ENCODE peak calls at places on chromosomes 12 and 14, in nine cellular contexts. T is bronchial epithelial cell; W is NCI-H748 treated with DMSO at 0.1 percent for 48 hours; S is heart left ventricle; G is non-pigmented ciliary epithelial cell; L is activated CD4-positive, CD25-positive, alpha-beta regulatory T cell; A is activated gamma-delta T cell treated with anti-CD3 and anti-CD28 coated beads, Interleukin-2, amount 50 U/mL, for 16 hours; H is Panc1; F is ELR. N is an unnamed sample.

GRCh38 chr12:108080363-108080762 is 48.7 kb upstream of the WSCD2 start:
- DNase-seq in T (no peak), W (no peak), S (no peak), G (no peak), L (no peak), A (no peak), H (no peak), F (no peak), N (no peak)

GRCh38 chr14:59964251-59965007 is 44.5 kb downstream of the LRRC9 start:
- DNase-seq in T (peak; percentile 20), W (no peak), S (no peak), G (no peak), L (no peak), A (no peak), H (no peak), F (peak; percentile 44), N (no peak)

GRCh38 chr12:79685068-79685467 is 5.7 kb downstream of the PAWR start:
- DNase-seq in T (peak; percentile 97), W (no peak), S (no peak), G (peak; percentile 40), L (no peak), A (no peak), H (no peak), F (peak; percentile 83), N (no peak)

GRCh38 chr14:53365516-53366130 is 212.5 kb upstream of the DDHD1 start:
- DNase-seq in T (no peak), W (no peak), S (no peak), G (peak; percentile 49), L (no peak), A (no peak), H (no peak), F (no peak), N (no peak)

GRCh38 chr12:32367381-32367780 is 32.0 kb upstream of the FGD4 start:
- DNase-seq in T (no peak), W (no peak), S (no peak), G (no peak), L (no peak), A (no peak), H (no peak), F (no peak), N (no peak)

GRCh38 chr12:107320031-107320928 is 226.9 kb upstream of the CRY1 start:
- DNase-seq in T (peak; percentile 85), W (peak; percentile 69), S (peak; percentile 18), G (no peak), L (peak; percentile 42), A (peak; percentile 43), H (no peak), F (peak; percentile 82), N (no peak)

GRCh38 chr12:96040305-96041133 is 5.1 kb upstream of the LTA4H start:
- DNase-seq in T (no peak), W (no peak), S (no peak), G (no peak), L (no peak), A (no peak), H (no peak), F (no peak), N (no peak)

GRCh38 chr12:93130371-93131049 is 201.4 kb upstream of the EEA1 start:
- DNase-seq in T (no peak), W (no peak), S (no peak), G (no peak), L (no peak), A (no peak), H (no peak), F (no peak), N (no peak)

GRCh38 chr12:109723311-109723791 is 9.7 kb downstream of the FAM222A start:
- DNase-seq in T (no peak), W (no peak), S (peak; percentile 85), G (no peak), L (no peak), A (no peak), H (no peak), F (no peak), N (peak; percentile 94)

GRCh38 chr12:31585271-31585670 is 5.7 kb downstream of the DENND5B start:
- DNase-seq in T (no peak), W (no peak), S (no peak), G (peak; percentile 49), L (no peak), A (no peak), H (no peak), F (peak; percentile 84), N (no peak)

GRCh38 chr12:94875525-94875924 is 128.0 kb downstream of the NDUFA12 start:
- DNase-seq in T (peak; percentile 69), W (peak; percentile 51), S (no peak), G (no peak), L (no peak), A (no peak), H (peak; percentile 25), F (peak; percentile 41), N (no peak)

GRCh38 chr14:77491056-77491455 is 7.6 kb downstream of the ISM2 start:
- DNase-seq in T (no peak), W (no peak), S (no peak), G (no peak), L (no peak), A (no peak), H (no peak), F (no peak), N (peak; percentile 12)

GRCh38 chr12:99029502-99030271 is 384.6 kb downstream of the APAF1 start:
- DNase-seq in T (no peak), W (no peak), S (no peak), G (no peak), L (no peak), A (no peak), H (no peak), F (no peak), N (no peak)

GRCh38 chr14:76151398-76152332 is at the start of gene GPATCH2L:
- DNase-seq in T (peak; percentile 71), W (peak; percentile 81), S (peak; percentile 96), G (peak; percentile 34), L (peak; percentile 99), A (peak; percentile 99), H (peak; percentile 45), F (peak; percentile 92), N (peak; percentile 97)

GRCh38 chr12:122855985-122856831 is 21.0 kb downstream of the HIP1R start:
- DNase-seq in T (no peak), W (no peak), S (no peak), G (no peak), L (no peak), A (no peak), H (no peak), F (no peak), N (no peak)

GRCh38 chr14:99604766-99605298 is 825 bp upstream of the CCDC85C start:
- DNase-seq in T (no peak), W (peak; percentile 68), S (no peak), G (no peak), L (no peak), A (no peak), H (no peak), F (peak; percentile 64), N (no peak)